ENCODE peak calls at places on chromosomes 12 and 14, in five cellular contexts. W is endodermal cell, G is upper lobe of left lung, U is brain microvascular endothelial cell, P is hepatocyte. O is an unnamed sample.

GRCh38 chr12:2613674-2614073 is 181.1 kb upstream of the FKBP4 start:
- DNase-seq in W (no peak), G (no peak), U (peak; percentile 95), P (peak; percentile 65), O (peak; percentile 46)

GRCh38 chr12:121451931-121452330 is 52.0 kb downstream of the RNF34 start:
- DNase-seq in W (no peak), G (no peak), U (no peak), P (no peak), O (no peak)

GRCh38 chr12:47991592-47991991 is 12.7 kb downstream of the COL2A1 start:
- DNase-seq in W (no peak), G (no peak), U (no peak), P (no peak), O (no peak)

GRCh38 chr12:27055966-27056365 is 26.4 kb downstream of the C12orf71 start:
- DNase-seq in W (no peak), G (no peak), U (no peak), P (no peak), O (no peak)

GRCh38 chr12:115135800-115136211 is 451.8 kb upstream of the TBX3 start:
- DNase-seq in W (no peak), G (no peak), U (peak; percentile 25), P (peak; percentile 50), O (no peak)

GRCh38 chr12:13425766-13426165 is 229.2 kb downstream of the EMP1 start:
- DNase-seq in W (peak; percentile 33), G (no peak), U (peak; percentile 84), P (no peak), O (no peak)

GRCh38 chr14:103544627-103545218 is 15.7 kb downstream of the TRMT61A start:
- DNase-seq in W (no peak), G (no peak), U (no peak), P (no peak), O (no peak)

GRCh38 chr12:90773526-90773925 is 181.4 kb downstream of the CCER1 start:
- DNase-seq in W (no peak), G (no peak), U (peak; percentile 43), P (no peak), O (no peak)

GRCh38 chr12:65343801-65344200 is 65.3 kb downstream of the MSRB3 start:
- DNase-seq in W (no peak), G (no peak), U (no peak), P (no peak), O (no peak)

GRCh38 chr12:66514581-66514980 is 164.3 kb downstream of the GRIP1 start:
- DNase-seq in W (no peak), G (no peak), U (peak; percentile 52), P (no peak), O (no peak)

GRCh38 chr14:61774861-61775260 is 12.6 kb downstream of the SNAPC1 start:
- DNase-seq in W (no peak), G (no peak), U (no peak), P (no peak), O (peak; percentile 14)

GRCh38 chr12:107317751-107318553 is 224.6 kb upstream of the CRY1 start:
- DNase-seq in W (peak; percentile 99), G (peak; percentile 88), U (peak; percentile 86), P (peak; percentile 94), O (peak; percentile 31)

GRCh38 chr14:103551338-103551762 is 11.1 kb downstream of the BAG5 start:
- DNase-seq in W (no peak), G (no peak), U (no peak), P (no peak), O (no peak)

GRCh38 chr14:91963465-91963864 is 16.0 kb upstream of the FBLN5 start:
- DNase-seq in W (no peak), G (no peak), U (peak; percentile 40), P (no peak), O (no peak)

GRCh38 chr12:50213439-50213838 is 46.3 kb upstream of the CERS5 start:
- DNase-seq in W (no peak), G (no peak), U (no peak), P (no peak), O (no peak)

GRCh38 chr12:53759261-53759660 is 7.5 kb upstream of the CISTR start:
- DNase-seq in W (peak; percentile 33), G (no peak), U (no peak), P (no peak), O (no peak)

GRCh38 chr14:74574706-74575105 is 37.3 kb downstream of the LTBP2 start:
- DNase-seq in W (no peak), G (no peak), U (no peak), P (no peak), O (no peak)

GRCh38 chr12:124147579-124147978 is 147.3 kb upstream of the RFLNA start:
- DNase-seq in W (no peak), G (no peak), U (no peak), P (no peak), O (peak; percentile 82)

GRCh38 chr14:48686650-48687049 is 899.5 kb downstream of the RPS29 start:
- DNase-seq in W (no peak), G (no peak), U (no peak), P (no peak), O (no peak)

GRCh38 chr12:124476011-124476400 is 91.4 kb downstream of the NCOR2 start:
- DNase-seq in W (no peak), G (no peak), U (no peak), P (no peak), O (no peak)

GRCh38 chr14:93078830-93079229 is 36.9 kb downstream of the ITPK1 start:
- DNase-seq in W (no peak), G (no peak), U (peak; percentile 62), P (no peak), O (no peak)

GRCh38 chr14:63174760-63175191 is 29.5 kb upstream of the RHOJ start:
- DNase-seq in W (no peak), G (no peak), U (peak; percentile 80), P (peak; percentile 63), O (peak; percentile 29)

GRCh38 chr14:56581041-56581727 is 1.6 kb downstream of the TMEM260 start:
- DNase-seq in W (no peak), G (no peak), U (no peak), P (no peak), O (peak; percentile 5)

GRCh38 chr14:55031190-55031589 is 4.2 kb downstream of the SOCS4 start:
- DNase-seq in W (no peak), G (no peak), U (no peak), P (no peak), O (no peak)

GRCh38 chr14:22492601-22493000 is 96.4 kb downstream of the DAD1 start:
- DNase-seq in W (no peak), G (no peak), U (no peak), P (no peak), O (peak; percentile 40)

GRCh38 chr14:22491683-22492483 is 97.1 kb downstream of the DAD1 start:
- DNase-seq in W (no peak), G (no peak), U (no peak), P (no peak), O (peak; percentile 90)

GRCh38 chr14:22494486-22495135 is 94.4 kb downstream of the DAD1 start:
- DNase-seq in W (no peak), G (no peak), U (no peak), P (no peak), O (peak; percentile 33)

GRCh38 chr14:22493753-22494152 is 95.3 kb downstream of the DAD1 start:
- DNase-seq in W (no peak), G (no peak), U (no peak), P (no peak), O (no peak)

GRCh38 chr14:22493143-22493542 is 95.9 kb downstream of the DAD1 start:
- DNase-seq in W (no peak), G (no peak), U (no peak), P (no peak), O (no peak)
- H3K4me3 ChIP-seq in W (no peak overlapping the region), G (no peak overlapping the region), U (no peak overlapping the region), P (no peak overlapping the region), O (peak overlapping the region; percentile 52)

GRCh38 chr14:67620217-67620789 is 583 bp downstream of the ARG2 start:
- DNase-seq in W (peak; percentile 84), G (peak; percentile 29), U (no peak), P (peak; percentile 50), O (no peak)

GRCh38 chr14:67622675-67623074 is 3.0 kb downstream of the ARG2 start:
- DNase-seq in W (peak; percentile 78), G (peak; percentile 74), U (peak; percentile 89), P (peak; percentile 81), O (no peak)

GRCh38 chr14:67618617-67619063 is 1.1 kb upstream of the ARG2 start:
- DNase-seq in W (no peak), G (no peak), U (peak; percentile 78), P (peak; percentile 88), O (peak; percentile 72)

GRCh38 chr14:67623114-67623513 is 3.4 kb downstream of the ARG2 start:
- DNase-seq in W (no peak), G (peak; percentile 57), U (no peak), P (peak; percentile 16), O (no peak)

GRCh38 chr14:67619446-67620216 is at the start of gene ARG2:
- DNase-seq in W (peak; percentile 100), G (peak; percentile 100), U (peak; percentile 91), P (peak; percentile 100), O (peak; percentile 96)
- H3K4me3 ChIP-seq in W (peak within 1 kb of the TSS; percentile 87), G (peak within 1 kb of the TSS; percentile 11), U (peak within 1 kb of the TSS; percentile 67), P (peak within 1 kb of the TSS; percentile 82), O (peak within 1 kb of the TSS; percentile 76)

DNA sequence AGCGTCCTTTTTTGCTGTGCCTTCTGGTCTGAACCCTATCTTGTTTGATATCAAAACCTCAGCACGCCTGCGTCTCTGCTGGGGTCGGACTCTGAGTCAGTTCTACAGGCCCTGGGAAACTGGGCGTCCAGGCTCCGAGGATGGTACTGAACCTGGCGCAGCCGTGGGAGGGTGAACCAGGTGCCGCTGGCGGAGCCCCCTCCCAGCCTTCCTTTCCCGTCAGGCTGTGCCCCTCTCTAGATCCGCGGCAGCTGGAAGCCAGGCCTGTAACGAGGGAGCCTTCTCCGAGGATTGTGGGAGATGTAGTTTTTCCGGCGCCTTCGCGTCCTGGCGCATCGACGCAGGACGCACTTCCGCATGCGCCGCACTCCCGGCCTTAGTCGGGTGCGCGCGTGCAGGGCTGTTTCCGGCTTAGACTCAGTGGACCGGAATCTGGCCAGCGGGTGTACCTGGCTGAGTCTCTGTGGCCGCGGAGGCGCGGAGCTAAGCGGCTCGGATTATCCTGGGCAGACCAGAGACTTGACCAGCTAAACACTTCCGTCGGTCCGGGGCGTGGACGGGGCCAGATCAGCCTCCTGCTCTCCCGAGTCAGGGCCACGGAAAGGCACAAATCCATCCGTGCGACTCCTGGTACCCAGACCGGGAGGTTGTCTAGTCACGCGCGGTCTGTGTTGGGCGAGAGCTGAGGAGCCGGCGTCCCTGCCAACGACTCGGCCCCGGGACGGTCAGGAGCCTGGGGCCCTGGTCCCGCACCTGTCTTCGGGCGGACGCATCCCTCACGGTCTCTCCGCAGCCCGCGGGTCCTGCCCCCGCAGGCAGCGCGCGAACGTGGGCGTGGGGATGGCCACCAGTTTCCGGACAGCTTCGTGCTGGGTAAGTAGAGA is at the start of gene ZNF26:
- DNase-seq in W (peak; percentile 98), G (peak; percentile 91), U (peak; percentile 86), P (peak; percentile 95), O (peak; percentile 96)
- H3K4me3 ChIP-seq in W (peak within 1 kb of the TSS; percentile 97), G (peak within 1 kb of the TSS; percentile 53), U (peak within 1 kb of the TSS; percentile 97), P (peak within 1 kb of the TSS; percentile 53), O (peak within 1 kb of the TSS; percentile 90)

DNA sequence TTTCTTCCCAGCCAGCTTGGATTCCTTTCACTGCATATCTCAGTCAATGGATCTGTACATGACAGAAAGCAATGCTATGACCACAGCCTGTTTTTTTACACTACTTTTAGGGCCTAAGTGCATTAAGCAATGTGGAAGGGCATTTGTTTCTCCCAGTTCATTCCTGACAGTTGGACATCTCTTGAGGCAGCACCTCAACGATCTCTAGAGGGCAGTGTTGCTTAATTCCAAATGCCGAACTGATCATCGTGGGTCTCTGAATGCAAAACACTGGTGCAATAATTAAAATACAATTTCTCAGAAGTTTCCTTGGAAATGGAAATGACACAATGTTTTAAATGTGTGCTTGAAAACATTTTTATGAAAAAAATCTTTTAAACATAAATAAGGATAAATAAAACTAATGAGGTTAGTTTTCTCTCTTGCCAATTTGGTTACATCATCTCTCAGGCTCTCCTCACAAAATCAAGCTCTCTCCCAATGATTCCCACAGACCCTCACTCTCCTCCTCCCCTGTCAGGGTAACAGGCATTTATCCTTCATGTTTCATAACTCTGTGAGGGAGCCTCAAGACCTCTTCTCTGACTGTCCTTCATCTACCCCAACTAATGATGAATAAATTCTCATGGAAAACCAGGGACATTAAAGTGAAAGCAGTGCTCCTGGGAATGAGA is 192.4 kb upstream of the SLC16A7 start:
- DNase-seq in W (peak; percentile 85), G (peak; percentile 39), U (peak; percentile 76), P (peak; percentile 77), O (peak; percentile 59)
- H3K4me3 ChIP-seq in W (no peak overlapping the region), G (no peak overlapping the region), U (peak overlapping the region; percentile 12), P (no peak overlapping the region), O (no peak overlapping the region)

O was measured in GM12865.